ENCODE peak calls at places on chromosomes 4 and X, in four cellular contexts. One of them, this sample, is unnamed.

GRCh38 chr4:113339430-113339813 is 290.0 kb downstream of the ANK2 start:
- DNase-seq in HepG2: no peak
- DNase-seq in K562: no peak
- DNase-seq in A549: no peak
- DNase-seq in this sample: no peak

GRCh38 chr4:168421671-168422070 is 58.6 kb downstream of the DDX60L start:
- DNase-seq in HepG2: no peak
- DNase-seq in K562: peak
- DNase-seq in A549: no peak
- DNase-seq in this sample: no peak

GRCh38 chr4:44713125-44713524 is 13.2 kb downstream of the GNPDA2 start:
- DNase-seq in HepG2: no peak
- DNase-seq in K562: peak
- DNase-seq in A549: no peak
- DNase-seq in this sample: no peak

GRCh38 chrX:152245231-152245630 is 106.9 kb upstream of the MAGEA10 start:
- DNase-seq in HepG2: no peak
- DNase-seq in K562: no peak
- DNase-seq in A549: no peak
- DNase-seq in this sample: no peak

GRCh38 chr4:88779431-88779830 is 81.8 kb upstream of the NAP1L5 start:
- DNase-seq in HepG2: no peak
- DNase-seq in K562: no peak
- DNase-seq in A549: no peak
- DNase-seq in this sample: no peak

GRCh38 chr4:96767815-96768480 is 928.1 kb downstream of the PDHA2 start:
- DNase-seq in HepG2: no peak
- DNase-seq in K562: no peak
- DNase-seq in A549: no peak
- DNase-seq in this sample: no peak

GRCh38 chr4:149175549-149175948 is 640.1 kb downstream of the IQCM start:
- DNase-seq in HepG2: no peak
- DNase-seq in K562: no peak
- DNase-seq in A549: no peak
- DNase-seq in this sample: no peak

GRCh38 chr4:25795566-25796454 is 67.0 kb downstream of the SEL1L3 start:
- DNase-seq in HepG2: peak
- DNase-seq in K562: no peak
- DNase-seq in A549: no peak
- DNase-seq in this sample: no peak

GRCh38 chr4:2598661-2599654 is 62.5 kb downstream of the FAM193A start:
- DNase-seq in HepG2: no peak
- DNase-seq in K562: no peak
- DNase-seq in A549: no peak
- DNase-seq in this sample: peak

GRCh38 chr4:87387237-87387636 is 3.8 kb downstream of the HSD17B11 start:
- DNase-seq in HepG2: no peak
- DNase-seq in K562: no peak
- DNase-seq in A549: no peak
- DNase-seq in this sample: no peak

GRCh38 chrX:150212672-150213480 is 150.2 kb upstream of the MAMLD1 start:
- DNase-seq in HepG2: no peak
- DNase-seq in K562: no peak
- DNase-seq in A549: no peak
- DNase-seq in this sample: no peak

GRCh38 chr4:373062-373839 is 35.6 kb downstream of the ZNF141 start:
- DNase-seq in HepG2: no peak
- DNase-seq in K562: no peak
- DNase-seq in A549: no peak
- DNase-seq in this sample: no peak

GRCh38 chrX:6465731-6466130 is 69.2 kb downstream of the VCX3A start:
- DNase-seq in HepG2: no peak
- DNase-seq in K562: no peak
- DNase-seq in A549: no peak
- DNase-seq in this sample: no peak

GRCh38 chr4:86640469-86640868 is 46.4 kb downstream of the PTPN13 start:
- DNase-seq in HepG2: no peak
- DNase-seq in K562: no peak
- DNase-seq in A549: no peak
- DNase-seq in this sample: no peak

GRCh38 chr4:140309124-140309870 is 64.1 kb upstream of the SCOC start:
- DNase-seq in HepG2: no peak
- DNase-seq in K562: no peak
- DNase-seq in A549: no peak
- DNase-seq in this sample: no peak

GRCh38 chr4:110904435-110905050 is 281.7 kb upstream of the PITX2 start:
- DNase-seq in HepG2: no peak
- DNase-seq in K562: no peak
- DNase-seq in A549: no peak
- DNase-seq in this sample: no peak

GRCh38 chr4:20463176-20463430 is 211.4 kb downstream of the SLIT2 start:
- DNase-seq in HepG2: no peak
- DNase-seq in K562: no peak
- DNase-seq in A549: no peak
- DNase-seq in this sample: no peak

GRCh38 chr4:10106421-10107039 is 10.1 kb downstream of the WDR1 start:
- DNase-seq in HepG2: no peak
- DNase-seq in K562: peak
- DNase-seq in A549: peak
- DNase-seq in this sample: no peak

GRCh38 chr4:40238008-40238699 is 41.3 kb downstream of the RHOH start:
- DNase-seq in HepG2: no peak
- DNase-seq in K562: peak
- DNase-seq in A549: no peak
- DNase-seq in this sample: no peak

GRCh38 chrX:131316260-131316659 is 27.2 kb upstream of the IGSF1 start:
- DNase-seq in HepG2: no peak
- DNase-seq in K562: no peak
- DNase-seq in A549: no peak
- DNase-seq in this sample: no peak

GRCh38 chr4:177077572-177077971 is 232.1 kb upstream of the NEIL3 start:
- DNase-seq in HepG2: no peak
- DNase-seq in K562: no peak
- DNase-seq in A549: no peak
- DNase-seq in this sample: no peak

GRCh38 chr4:133147922-133148689 is 988 bp upstream of the PCDH10 start:
- DNase-seq in HepG2: no peak
- DNase-seq in K562: no peak
- DNase-seq in A549: no peak
- DNase-seq in this sample: no peak

GRCh38 chr4:36281384-36282106 is at the start of gene DTHD1:
- DNase-seq in HepG2: no peak
- DNase-seq in K562: no peak
- DNase-seq in A549: no peak
- DNase-seq in this sample: no peak

GRCh38 chrX:15293471-15293870 is 22.0 kb downstream of the ASB11 start:
- DNase-seq in HepG2: no peak
- DNase-seq in K562: no peak
- DNase-seq in A549: no peak
- DNase-seq in this sample: no peak

GRCh38 chr4:97279410-97279809 is 863.9 kb downstream of the STPG2 start:
- DNase-seq in HepG2: no peak
- DNase-seq in K562: no peak
- DNase-seq in A549: no peak
- DNase-seq in this sample: no peak

GRCh38 chrX:154534526-154535322 is 11.9 kb downstream of the G6PD start:
- DNase-seq in HepG2: peak
- DNase-seq in K562: peak
- DNase-seq in A549: peak
- DNase-seq in this sample: peak

GRCh38 chr4:44845309-44845708 is 119.0 kb upstream of the GNPDA2 start:
- DNase-seq in HepG2: no peak
- DNase-seq in K562: no peak
- DNase-seq in A549: no peak
- DNase-seq in this sample: no peak

GRCh38 chr4:137514401-137515116 is 17.7 kb downstream of the PCDH18 start:
- DNase-seq in HepG2: no peak
- DNase-seq in K562: no peak
- DNase-seq in A549: no peak
- DNase-seq in this sample: no peak

GRCh38 chrX:86171366-86171765 is 23.1 kb downstream of the DACH2 start:
- DNase-seq in HepG2: peak
- DNase-seq in K562: no peak
- DNase-seq in A549: no peak
- DNase-seq in this sample: no peak

GRCh38 chr4:96389752-96390151 is 549.9 kb downstream of the PDHA2 start:
- DNase-seq in HepG2: no peak
- DNase-seq in K562: no peak
- DNase-seq in A549: no peak
- DNase-seq in this sample: no peak

GRCh38 chr4:84441758-84442377 is 57.2 kb downstream of the NKX6-1 start:
- DNase-seq in HepG2: no peak
- DNase-seq in K562: no peak
- DNase-seq in A549: no peak
- DNase-seq in this sample: no peak

GRCh38 chr4:169351860-169352259 is 81.1 kb upstream of the SH3RF1 start:
- DNase-seq in HepG2: no peak
- DNase-seq in K562: no peak
- DNase-seq in A549: no peak
- DNase-seq in this sample: no peak

GRCh38 chrX:22634081-22634480 is 361.4 kb downstream of the CBLL2 start:
- DNase-seq in HepG2: no peak
- DNase-seq in K562: no peak
- DNase-seq in A549: no peak
- DNase-seq in this sample: no peak
- TF ChIP-seq ESRRA in HepG2: no peak
- TF ChIP-seq ESRRA in K562: no peak
- TF ChIP-seq ESRRA in A549: no peak
- TF ChIP-seq ESRRA in this sample: no peak

DNA sequence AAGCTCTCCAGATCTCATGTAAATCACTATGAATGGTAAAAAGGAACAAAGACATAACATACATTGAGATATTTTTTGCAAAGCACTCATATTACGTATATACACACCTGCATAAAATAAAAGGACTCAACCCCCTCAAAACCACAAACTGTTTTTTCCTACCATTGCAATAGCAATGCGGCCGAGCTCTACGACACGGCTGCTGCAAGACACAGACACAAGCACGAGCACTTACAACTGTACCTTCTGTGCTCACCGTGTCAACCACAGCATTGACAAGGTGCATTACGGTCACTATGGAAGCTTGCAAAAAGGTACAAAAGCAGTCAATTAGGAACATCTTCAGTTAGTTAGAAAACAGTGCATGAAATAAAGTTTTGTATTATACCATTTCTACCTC is 37.1 kb upstream of the MTNR1A start:
- DNase-seq in HepG2: no peak
- DNase-seq in K562: no peak
- DNase-seq in A549: no peak
- DNase-seq in this sample: no peak
- TF ChIP-seq JUNB in HepG2: no peak
- TF ChIP-seq JUNB in K562: no peak
- TF ChIP-seq JUNB in A549: no peak
- TF ChIP-seq JUNB in this sample: no peak

DNA sequence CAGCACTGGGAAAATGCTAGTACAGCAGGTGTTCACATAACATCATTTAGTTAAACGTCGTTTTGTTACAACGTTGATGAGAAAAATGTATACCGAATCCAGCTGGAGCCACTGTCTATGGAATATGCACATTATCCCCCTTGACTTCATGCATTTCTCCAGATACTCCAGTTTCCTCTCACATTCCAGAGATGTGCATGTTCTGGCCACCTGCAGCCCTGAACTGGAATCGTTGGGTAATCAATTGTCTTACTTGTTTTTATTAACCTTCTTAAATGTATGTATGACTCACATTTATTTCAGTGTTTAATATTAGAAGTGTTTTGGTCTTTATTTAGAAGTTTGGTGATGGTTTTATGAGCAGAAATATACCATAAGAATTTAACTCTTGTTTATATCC is 18.4 kb upstream of the ODAM start:
- DNase-seq in HepG2: no peak
- DNase-seq in K562: no peak
- DNase-seq in A549: no peak
- DNase-seq in this sample: no peak
- TF ChIP-seq ESRRA in HepG2: no peak
- TF ChIP-seq ESRRA in K562: no peak
- TF ChIP-seq ESRRA in A549: no peak
- TF ChIP-seq ESRRA in this sample: no peak

DNA sequence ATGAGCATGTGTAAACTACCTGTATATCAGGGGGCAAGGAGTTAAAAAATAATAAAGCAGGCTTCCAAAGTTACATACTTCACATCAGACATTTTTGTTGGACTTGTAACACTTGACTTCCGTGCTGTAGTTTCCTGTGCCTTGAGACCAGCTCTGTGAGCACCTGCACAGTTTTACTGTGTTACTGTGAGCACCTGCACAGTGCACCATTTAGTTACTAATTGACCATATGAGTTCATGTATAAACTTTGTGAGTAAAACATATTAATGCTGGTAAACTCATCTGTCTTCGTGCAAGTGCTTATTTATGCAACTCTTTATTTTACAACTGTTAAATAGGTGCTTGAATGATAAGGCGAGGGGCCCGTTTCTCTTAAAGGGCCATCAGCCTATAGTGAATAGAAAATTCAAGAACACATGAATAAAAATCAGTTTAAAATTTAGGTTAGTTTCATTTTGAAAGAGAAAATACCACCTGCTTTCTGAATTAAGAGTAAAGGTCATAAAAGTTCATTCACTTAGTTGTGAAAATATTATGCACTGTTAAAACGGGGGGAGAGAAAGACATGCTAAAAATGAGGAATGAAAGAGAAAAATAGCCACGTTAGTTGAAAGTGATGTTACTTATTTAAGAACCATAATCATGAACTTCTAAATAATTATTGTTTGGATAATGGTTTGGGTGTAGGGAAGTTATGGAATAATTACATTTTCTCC is 42.4 kb downstream of the USP9X start:
- DNase-seq in HepG2: no peak
- DNase-seq in K562: no peak
- DNase-seq in A549: no peak
- DNase-seq in this sample: no peak
- TF ChIP-seq JUNB in HepG2: no peak
- TF ChIP-seq JUNB in K562: no peak
- TF ChIP-seq JUNB in A549: no peak
- TF ChIP-seq JUNB in this sample: no peak

DNA sequence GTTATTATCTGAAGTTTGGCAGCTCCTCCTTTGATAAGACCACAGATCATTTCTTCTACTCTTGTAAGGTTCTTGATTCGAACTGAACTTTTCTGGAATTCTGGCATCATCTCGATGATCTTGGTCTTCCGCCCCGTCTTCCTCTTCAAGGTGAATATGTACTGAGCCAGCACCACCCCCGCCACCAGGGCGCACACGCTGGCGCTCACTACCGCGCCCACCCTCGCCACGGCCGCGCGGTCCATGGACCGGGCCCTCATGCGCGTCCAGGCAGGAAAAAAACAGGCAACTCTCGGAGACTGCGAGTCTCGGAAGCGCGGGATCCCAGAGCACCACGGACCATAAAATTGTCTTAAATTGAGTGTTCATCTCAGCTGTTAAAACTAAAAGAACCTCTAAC is 458.4 kb upstream of the NDST3 start:
- DNase-seq in HepG2: no peak
- DNase-seq in K562: no peak
- DNase-seq in A549: no peak
- DNase-seq in this sample: no peak
- TF ChIP-seq ESRRA in HepG2: no peak
- TF ChIP-seq ESRRA in K562: no peak
- TF ChIP-seq ESRRA in A549: no peak
- TF ChIP-seq ESRRA in this sample: no peak

This sample was measured in GM12878.